ENCODE peak calls at places on chromosome 11, in ten cellular contexts. C, I, T, F, H, L, E, D, W and X are unnamed samples.

GRCh38 chr11:15341587-15341986 is 226.9 kb downstream of the INSC start:
- DNase-seq in I (no peak), W (no peak), D (no peak), C (no peak), E (no peak), H (no peak), T (no peak), F (no peak), L (no peak), X (no peak)

GRCh38 chr11:63670077-63670737 is 969 bp downstream of the ATL3 start:
- DNase-seq in T (no peak), F (no peak), E (no peak), H (no peak), I (peak), W (peak), L (peak), C (no peak), D (no peak), X (no peak)

GRCh38 chr11:2884424-2884815 is 1.2 kb downstream of the CDKN1C start:
- DNase-seq in C (no peak), L (peak), E (no peak), I (no peak), W (peak), T (no peak), H (no peak), D (no peak), F (no peak), X (peak)

GRCh38 chr11:130609121-130610035 is 160.9 kb downstream of the ADAMTS15 start:
- DNase-seq in W (peak), L (peak), E (peak), I (no peak), F (no peak), C (no peak), T (no peak), D (no peak), H (peak), X (peak)

GRCh38 chr11:118657238-118657637 is 22.2 kb downstream of the TREH start:
- DNase-seq in E (no peak), L (no peak), T (no peak), F (no peak), W (no peak), C (no peak), D (no peak), I (no peak), H (no peak), X (no peak)

GRCh38 chr11:70757241-70757640 is 358.9 kb downstream of the CTTN start:
- DNase-seq in D (no peak), T (no peak), H (no peak), C (no peak), L (no peak), F (no peak), E (no peak), I (no peak), W (no peak), X (no peak)

GRCh38 chr11:94201004-94201465 is 72.4 kb downstream of the PANX1 start:
- DNase-seq in L (peak), F (no peak), I (peak), C (peak), T (no peak), W (no peak), E (no peak), H (no peak), D (peak), X (peak)

GRCh38 chr11:44097821-44098220 is 2.3 kb downstream of the EXT2 start:
- DNase-seq in D (no peak), T (no peak), H (peak), C (no peak), W (no peak), I (peak), L (no peak), F (no peak), E (no peak), X (no peak)

GRCh38 chr11:45332486-45332934 is 46.4 kb upstream of the SYT13 start:
- DNase-seq in E (no peak), D (peak), C (peak), W (peak), F (no peak), H (peak), L (peak), T (peak), I (peak), X (peak)

GRCh38 chr11:120746395-120746794 is 234.8 kb downstream of the GRIK4 start:
- DNase-seq in E (no peak), C (no peak), F (no peak), W (no peak), H (no peak), D (no peak), I (no peak), L (no peak), T (no peak), X (no peak)